ENCODE peak calls at places on chromosomes 3 and 15, in nine cellular contexts. Y, Z, N, K, O, V, D, L and H are unnamed samples.

GRCh38 chr15:37135225-37135624 is 34.9 kb upstream of the MEIS2 start:
- DNase-seq in L (no peak), O (no peak), Y (no peak), Z (no peak), V (no peak), K (peak), D (no peak), N (peak), H (no peak)

GRCh38 chr3:32374788-32375595 is 16.7 kb upstream of the CMTM7 start:
- DNase-seq in O (peak), N (peak), Y (peak), L (peak), Z (peak), V (no peak), K (peak), D (peak), H (no peak)

GRCh38 chr3:122055215-122055614 is at the start of gene CD86:
- DNase-seq in K (no peak), O (no peak), Y (no peak), Z (no peak), N (no peak), L (peak), D (peak), V (no peak), H (no peak)

GRCh38 chr3:188754286-188754685 is 417.5 kb upstream of the TPRG1 start:
- DNase-seq in Z (no peak), Y (no peak), O (no peak), N (no peak), V (no peak), K (no peak), D (no peak), L (peak), H (no peak)

GRCh38 chr3:42847731-42848130 is 27.9 kb downstream of the CYP8B1 start:
- DNase-seq in K (no peak), D (peak), Y (no peak), Z (no peak), O (no peak), N (no peak), L (no peak), V (no peak), H (no peak)

GRCh38 chr3:107574650-107575049 is 51.9 kb downstream of the BBX start:
- DNase-seq in Z (peak), N (no peak), Y (peak), K (peak), O (peak), D (no peak), L (no peak), V (no peak), H (no peak)

GRCh38 chr15:29465196-29465595 is 195.6 kb upstream of the NSMCE3 start:
- DNase-seq in V (no peak), D (no peak), O (no peak), Y (no peak), Z (no peak), K (no peak), L (no peak), N (no peak), H (no peak)

GRCh38 chr15:40344631-40345120 is 3.9 kb upstream of the CCDC9B start:
- DNase-seq in D (peak), V (no peak), Z (peak), O (peak), N (peak), L (peak), K (peak), Y (no peak), H (peak)

GRCh38 chr15:67480741-67481140 is 40.2 kb upstream of the C15orf61 start:
- DNase-seq in L (no peak), D (no peak), Z (no peak), Y (no peak), O (no peak), K (no peak), V (no peak), N (no peak), H (no peak)

GRCh38 chr3:23830869-23831484 is 25.2 kb downstream of the UBE2E1 start:
- DNase-seq in N (no peak), V (no peak), Y (no peak), Z (no peak), L (no peak), D (no peak), K (no peak), O (no peak), H (no peak)

GRCh38 chr15:35307676-35308075 is 222.6 kb upstream of the NANOGP8 start:
- DNase-seq in Z (no peak), O (no peak), L (no peak), V (no peak), D (no peak), N (no peak), Y (no peak), K (no peak), H (no peak)

GRCh38 chr15:87764461-87765236 is 491.9 kb downstream of the NTRK3 start:
- DNase-seq in O (peak), L (no peak), Z (no peak), N (no peak), Y (peak), K (no peak), V (no peak), D (no peak), H (no peak)

GRCh38 chr3:34312684-34313083 is 514.3 kb downstream of the PDCD6IP start:
- DNase-seq in N (no peak), O (no peak), K (no peak), L (no peak), D (no peak), Y (no peak), V (no peak), Z (no peak), H (no peak)

GRCh38 chr15:101045835-101046691 is 126.9 kb downstream of the LRRK1 start:
- DNase-seq in K (no peak), V (no peak), O (no peak), L (peak), Y (no peak), D (no peak), Z (no peak), N (no peak), H (no peak)

GRCh38 chr3:65856907-65857306 is 181.8 kb downstream of the MAGI1 start:
- DNase-seq in K (no peak), Y (no peak), L (no peak), O (no peak), Z (no peak), N (no peak), D (no peak), V (no peak), H (no peak)

GRCh38 chr3:195850857-195851531 is 39.3 kb upstream of the MUC4 start:
- DNase-seq in L (peak), N (peak), D (peak), Y (peak), Z (peak), K (peak), V (peak), O (peak), H (peak)

GRCh38 chr15:62769604-62770003 is 272.9 kb upstream of the TPM1 start:
- DNase-seq in D (no peak), K (peak), N (no peak), O (peak), V (no peak), L (no peak), Y (no peak), Z (no peak), H (no peak)

GRCh38 chr15:98773616-98774015 is 125.3 kb downstream of the IGF1R start:
- DNase-seq in D (no peak), V (no peak), Y (no peak), Z (no peak), N (no peak), O (no peak), L (no peak), K (no peak), H (no peak)

GRCh38 chr3:58193682-58194407 is 16.9 kb downstream of the DNASE1L3 start:
- DNase-seq in L (no peak), N (no peak), Y (no peak), V (no peak), K (no peak), D (no peak), Z (no peak), O (no peak), H (no peak)

GRCh38 chr3:127690106-127690505 is 17.4 kb downstream of the ABTB1 start:
- DNase-seq in D (no peak), Z (peak), V (no peak), O (peak), L (no peak), Y (no peak), N (no peak), K (peak), H (no peak)

GRCh38 chr3:194129581-194130133 is 6.3 kb upstream of the HES1 start:
- DNase-seq in Y (no peak), Z (no peak), N (no peak), K (no peak), V (no peak), O (no peak), L (no peak), D (no peak), H (peak)

GRCh38 chr3:114697441-114697840 is 403.6 kb downstream of the TIGIT start:
- DNase-seq in O (no peak), Z (no peak), Y (no peak), K (no peak), D (no peak), V (no peak), N (no peak), L (no peak), H (no peak)

GRCh38 chr3:140579260-140579659 is 98.6 kb upstream of the TRIM42 start:
- DNase-seq in L (no peak), V (no peak), K (no peak), Z (no peak), D (no peak), N (no peak), Y (no peak), O (no peak), H (no peak)

GRCh38 chr15:100234158-100235029 is 107.4 kb downstream of the ADAMTS17 start:
- DNase-seq in L (no peak), D (no peak), Y (no peak), K (no peak), O (no peak), N (no peak), V (no peak), Z (no peak), H (no peak)

GRCh38 chr3:55159711-55160110 is 231.9 kb upstream of the LRTM1 start:
- DNase-seq in V (no peak), L (no peak), K (no peak), Y (no peak), Z (no peak), D (no peak), O (no peak), N (no peak), H (no peak)

GRCh38 chr15:78388865-78389264 is 48.7 kb downstream of the CRABP1 start:
- DNase-seq in O (no peak), Y (no peak), K (no peak), Z (no peak), D (no peak), L (no peak), V (no peak), N (no peak), H (no peak)

GRCh38 chr3:188673509-188674239 is 498.1 kb upstream of the TPRG1 start:
- DNase-seq in D (no peak), O (no peak), V (no peak), K (no peak), Y (no peak), L (no peak), N (no peak), Z (peak), H (no peak)

GRCh38 chr15:67520276-67520975 is 505 bp upstream of the C15orf61 start:
- DNase-seq in K (no peak), V (no peak), D (no peak), N (no peak), L (no peak), Y (no peak), Z (no peak), O (no peak), H (no peak)

GRCh38 chr3:127817331-127817821 is 4.9 kb downstream of the MGLL start:
- DNase-seq in Y (no peak), O (peak), N (no peak), V (no peak), D (no peak), L (no peak), K (peak), Z (peak), H (no peak)

GRCh38 chr3:14948609-14949038 is 1.2 kb downstream of the NR2C2 start:
- DNase-seq in O (no peak), D (no peak), L (no peak), N (no peak), V (no peak), Y (no peak), Z (no peak), K (no peak), H (no peak)

GRCh38 chr3:16103472-16103871 is 71.0 kb upstream of the GALNT15 start:
- DNase-seq in L (no peak), Y (peak), V (no peak), O (no peak), Z (no peak), K (no peak), D (no peak), N (no peak), H (no peak)

GRCh38 chr15:34804113-34804512 is 8.8 kb upstream of the ACTC1 start:
- DNase-seq in Y (no peak), N (no peak), D (no peak), Z (no peak), K (no peak), V (no peak), O (no peak), L (no peak), H (no peak)

GRCh38 chr3:122458992-122459391 is 43.1 kb upstream of the WDR5B start:
- DNase-seq in N (no peak), Z (no peak), Y (peak), D (no peak), O (peak), K (peak), L (no peak), V (no peak), H (no peak)

GRCh38 chr3:13932578-13933295 is 52.9 kb upstream of the WNT7A start:
- DNase-seq in D (no peak), K (no peak), L (no peak), Z (no peak), V (peak), Y (no peak), O (no peak), N (no peak), H (no peak)

GRCh38 chr3:66931286-66931685 is 66.8 kb upstream of the KBTBD8 start:
- DNase-seq in O (no peak), V (no peak), Z (no peak), N (no peak), K (no peak), Y (no peak), D (no peak), L (no peak), H (no peak)

GRCh38 chr3:78988324-78988723 is 779.5 kb downstream of the ROBO1 start:
- DNase-seq in L (no peak), N (no peak), K (peak), Y (no peak), D (no peak), Z (no peak), O (no peak), V (no peak), H (no peak)